ENCODE peak calls at places on chromosomes 2 and 18, in eight cellular contexts. One of them, this sample, is unnamed.
A peak's percentile ranks its signal among the peaks of the same experiment; 100 is the strongest.

GRCh38 chr2:232643147-232643425 is 9.7 kb downstream of the EFHD1 start:
- DNase-seq in vagina: no peak
- DNase-seq in prostate gland: no peak
- DNase-seq in body of pancreas: no peak
- DNase-seq in coronary artery: no peak
- DNase-seq in aorta: no peak
- DNase-seq in heart left ventricle: no peak
- DNase-seq in endodermal cell: no peak
- DNase-seq in this sample: no peak

GRCh38 chr18:74204543-74205152 is 56.3 kb downstream of the TIMM21 start:
- DNase-seq in prostate gland: no peak
- DNase-seq in coronary artery: no peak
- DNase-seq in body of pancreas: no peak
- DNase-seq in endodermal cell: no peak
- DNase-seq in heart left ventricle: no peak
- DNase-seq in aorta: no peak
- DNase-seq in vagina: no peak
- DNase-seq in this sample: no peak

GRCh38 chr2:20594048-20594750 is 56.7 kb downstream of the HS1BP3 start:
- DNase-seq in body of pancreas: peak; percentile 3
- DNase-seq in aorta: no peak
- DNase-seq in vagina: no peak
- DNase-seq in heart left ventricle: no peak
- DNase-seq in coronary artery: peak; percentile 60
- DNase-seq in endodermal cell: peak; percentile 36
- DNase-seq in prostate gland: no peak
- DNase-seq in this sample: no peak

GRCh38 chr2:12432985-12433640 is 283.6 kb upstream of the TRIB2 start:
- DNase-seq in aorta: no peak
- DNase-seq in body of pancreas: no peak
- DNase-seq in endodermal cell: no peak
- DNase-seq in prostate gland: no peak
- DNase-seq in heart left ventricle: no peak
- DNase-seq in coronary artery: no peak
- DNase-seq in vagina: no peak
- DNase-seq in this sample: no peak

GRCh38 chr2:168545439-168546082 is 89.5 kb downstream of the CERS6 start:
- DNase-seq in body of pancreas: no peak
- DNase-seq in endodermal cell: no peak
- DNase-seq in heart left ventricle: no peak
- DNase-seq in aorta: no peak
- DNase-seq in prostate gland: no peak
- DNase-seq in vagina: no peak
- DNase-seq in coronary artery: no peak
- DNase-seq in this sample: no peak

GRCh38 chr2:204655101-204655500 is 109.8 kb downstream of the PARD3B start:
- DNase-seq in aorta: no peak
- DNase-seq in endodermal cell: no peak
- DNase-seq in body of pancreas: no peak
- DNase-seq in vagina: no peak
- DNase-seq in coronary artery: no peak
- DNase-seq in heart left ventricle: no peak
- DNase-seq in prostate gland: no peak
- DNase-seq in this sample: no peak

GRCh38 chr2:11243512-11243911 is 88.2 kb downstream of the SLC66A3 start:
- DNase-seq in coronary artery: no peak
- DNase-seq in heart left ventricle: no peak
- DNase-seq in aorta: no peak
- DNase-seq in endodermal cell: no peak
- DNase-seq in prostate gland: no peak
- DNase-seq in vagina: no peak
- DNase-seq in body of pancreas: no peak
- DNase-seq in this sample: no peak

GRCh38 chr2:218289639-218290315 is 2.5 kb downstream of the TMBIM1 start:
- DNase-seq in vagina: no peak
- DNase-seq in endodermal cell: no peak
- DNase-seq in prostate gland: peak; percentile 58
- DNase-seq in aorta: no peak
- DNase-seq in body of pancreas: peak; percentile 40
- DNase-seq in coronary artery: no peak
- DNase-seq in heart left ventricle: no peak
- DNase-seq in this sample: no peak

GRCh38 chr2:239586651-239587310 is 186.0 kb upstream of the HDAC4 start:
- DNase-seq in prostate gland: no peak
- DNase-seq in endodermal cell: no peak
- DNase-seq in aorta: peak; percentile 63
- DNase-seq in body of pancreas: no peak
- DNase-seq in vagina: no peak
- DNase-seq in coronary artery: no peak
- DNase-seq in heart left ventricle: no peak
- DNase-seq in this sample: no peak

GRCh38 chr2:220279372-220279771 is 651.9 kb downstream of the SLC4A3 start:
- DNase-seq in vagina: no peak
- DNase-seq in prostate gland: no peak
- DNase-seq in coronary artery: no peak
- DNase-seq in body of pancreas: no peak
- DNase-seq in aorta: no peak
- DNase-seq in heart left ventricle: no peak
- DNase-seq in endodermal cell: no peak
- DNase-seq in this sample: no peak

GRCh38 chr18:31424383-31424988 is 23.1 kb upstream of the DSG3 start:
- DNase-seq in heart left ventricle: no peak
- DNase-seq in body of pancreas: peak; percentile 27
- DNase-seq in endodermal cell: peak; percentile 87
- DNase-seq in coronary artery: no peak
- DNase-seq in prostate gland: no peak
- DNase-seq in aorta: no peak
- DNase-seq in vagina: no peak
- DNase-seq in this sample: no peak

GRCh38 chr18:13217466-13217961 is 1.0 kb upstream of the LDLRAD4 start:
- DNase-seq in vagina: no peak
- DNase-seq in heart left ventricle: peak; percentile 79
- DNase-seq in body of pancreas: peak; percentile 47
- DNase-seq in endodermal cell: peak; percentile 87
- DNase-seq in coronary artery: peak; percentile 84
- DNase-seq in prostate gland: peak; percentile 46
- DNase-seq in aorta: peak; percentile 89
- DNase-seq in this sample: no peak

GRCh38 chr18:55869965-55870585 is 282.1 kb upstream of the TCF4 start:
- DNase-seq in prostate gland: no peak
- DNase-seq in coronary artery: no peak
- DNase-seq in heart left ventricle: peak; percentile 40
- DNase-seq in aorta: peak; percentile 69
- DNase-seq in vagina: no peak
- DNase-seq in endodermal cell: no peak
- DNase-seq in body of pancreas: no peak
- DNase-seq in this sample: no peak

GRCh38 chr2:8633186-8633734 is 48.6 kb upstream of the ID2 start:
- DNase-seq in coronary artery: no peak
- DNase-seq in vagina: no peak
- DNase-seq in aorta: peak; percentile 61
- DNase-seq in endodermal cell: no peak
- DNase-seq in prostate gland: no peak
- DNase-seq in body of pancreas: no peak
- DNase-seq in heart left ventricle: no peak
- DNase-seq in this sample: no peak

GRCh38 chr2:8629402-8629801 is 52.5 kb upstream of the ID2 start:
- DNase-seq in vagina: no peak
- DNase-seq in heart left ventricle: no peak
- DNase-seq in coronary artery: no peak
- DNase-seq in aorta: peak; percentile 12
- DNase-seq in prostate gland: no peak
- DNase-seq in body of pancreas: no peak
- DNase-seq in endodermal cell: no peak
- DNase-seq in this sample: no peak

GRCh38 chr2:8632755-8633154 is 49.1 kb upstream of the ID2 start:
- DNase-seq in prostate gland: no peak
- DNase-seq in aorta: peak; percentile 60
- DNase-seq in coronary artery: no peak
- DNase-seq in body of pancreas: no peak
- DNase-seq in vagina: no peak
- DNase-seq in heart left ventricle: no peak
- DNase-seq in endodermal cell: no peak
- DNase-seq in this sample: no peak

GRCh38 chr2:8630676-8631464 is 51.0 kb upstream of the ID2 start:
- DNase-seq in prostate gland: no peak
- DNase-seq in coronary artery: no peak
- DNase-seq in vagina: no peak
- DNase-seq in aorta: peak; percentile 39
- DNase-seq in endodermal cell: peak; percentile 63
- DNase-seq in heart left ventricle: no peak
- DNase-seq in body of pancreas: no peak
- DNase-seq in this sample: no peak

GRCh38 chr2:8631465-8632005 is 50.3 kb upstream of the ID2 start:
- DNase-seq in aorta: peak; percentile 61
- DNase-seq in heart left ventricle: no peak
- DNase-seq in coronary artery: no peak
- DNase-seq in vagina: no peak
- DNase-seq in prostate gland: no peak
- DNase-seq in body of pancreas: no peak
- DNase-seq in endodermal cell: no peak
- DNase-seq in this sample: no peak
- H3K27ac ChIP-seq in aorta: no peak overlapping the region
- H3K27ac ChIP-seq in heart left ventricle: no peak overlapping the region
- H3K27ac ChIP-seq in coronary artery: no peak overlapping the region
- H3K27ac ChIP-seq in vagina: no peak overlapping the region
- H3K27ac ChIP-seq in prostate gland: no peak overlapping the region
- H3K27ac ChIP-seq in body of pancreas: no peak overlapping the region
- H3K27ac ChIP-seq in endodermal cell: no peak overlapping the region
- H3K27ac ChIP-seq in this sample: no peak overlapping the region

DNA sequence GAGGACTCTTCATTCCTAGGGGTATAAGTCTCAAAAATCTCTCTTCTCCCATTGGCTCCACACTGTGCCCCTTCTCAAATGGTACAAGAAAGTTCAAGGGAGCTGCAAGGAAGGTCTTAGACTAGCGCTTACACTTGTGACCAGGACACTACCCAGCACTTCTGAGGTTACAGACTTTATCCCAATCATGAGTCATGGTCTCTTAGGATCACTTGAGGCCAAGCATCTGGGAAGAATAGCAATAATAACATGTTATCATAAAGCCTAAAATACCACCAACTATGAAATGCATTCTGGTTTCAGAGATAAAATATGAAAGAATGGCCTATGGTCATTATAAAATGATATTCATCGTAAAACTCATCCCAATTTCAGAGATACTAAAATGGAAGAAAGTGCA is 309.9 kb upstream of the PKDCC start:
- DNase-seq in prostate gland: no peak
- DNase-seq in coronary artery: no peak
- DNase-seq in body of pancreas: no peak
- DNase-seq in endodermal cell: no peak
- DNase-seq in heart left ventricle: no peak
- DNase-seq in vagina: no peak
- DNase-seq in aorta: no peak
- DNase-seq in this sample: no peak
- H3K27ac ChIP-seq in prostate gland: no peak overlapping the region
- H3K27ac ChIP-seq in coronary artery: no peak overlapping the region
- H3K27ac ChIP-seq in body of pancreas: no peak overlapping the region
- H3K27ac ChIP-seq in endodermal cell: no peak overlapping the region
- H3K27ac ChIP-seq in heart left ventricle: no peak overlapping the region
- H3K27ac ChIP-seq in vagina: no peak overlapping the region
- H3K27ac ChIP-seq in aorta: no peak overlapping the region
- H3K27ac ChIP-seq in this sample: no peak overlapping the region

GRCh38 chr18:37709740-37710139 is 144.1 kb upstream of the CELF4 start:
- DNase-seq in vagina: no peak
- DNase-seq in endodermal cell: no peak
- DNase-seq in coronary artery: no peak
- DNase-seq in prostate gland: no peak
- DNase-seq in heart left ventricle: no peak
- DNase-seq in aorta: no peak
- DNase-seq in body of pancreas: no peak
- DNase-seq in this sample: no peak

GRCh38 chr18:37714621-37715020 is 149.0 kb upstream of the CELF4 start:
- DNase-seq in endodermal cell: no peak
- DNase-seq in coronary artery: no peak
- DNase-seq in vagina: no peak
- DNase-seq in body of pancreas: no peak
- DNase-seq in aorta: no peak
- DNase-seq in prostate gland: no peak
- DNase-seq in heart left ventricle: no peak
- DNase-seq in this sample: no peak

GRCh38 chr18:37711990-37712389 is 146.4 kb upstream of the CELF4 start:
- DNase-seq in coronary artery: no peak
- DNase-seq in aorta: no peak
- DNase-seq in body of pancreas: no peak
- DNase-seq in prostate gland: no peak
- DNase-seq in vagina: no peak
- DNase-seq in endodermal cell: no peak
- DNase-seq in heart left ventricle: no peak
- DNase-seq in this sample: no peak

GRCh38 chr18:37712776-37713175 is 147.2 kb upstream of the CELF4 start:
- DNase-seq in endodermal cell: no peak
- DNase-seq in coronary artery: no peak
- DNase-seq in body of pancreas: no peak
- DNase-seq in prostate gland: no peak
- DNase-seq in vagina: no peak
- DNase-seq in heart left ventricle: no peak
- DNase-seq in aorta: no peak
- DNase-seq in this sample: no peak

GRCh38 chr18:37710731-37711130 is 145.1 kb upstream of the CELF4 start:
- DNase-seq in coronary artery: no peak
- DNase-seq in aorta: no peak
- DNase-seq in prostate gland: no peak
- DNase-seq in heart left ventricle: no peak
- DNase-seq in endodermal cell: no peak
- DNase-seq in body of pancreas: no peak
- DNase-seq in vagina: no peak
- DNase-seq in this sample: no peak
- H3K27ac ChIP-seq in coronary artery: no peak overlapping the region
- H3K27ac ChIP-seq in aorta: no peak overlapping the region
- H3K27ac ChIP-seq in prostate gland: no peak overlapping the region
- H3K27ac ChIP-seq in heart left ventricle: no peak overlapping the region
- H3K27ac ChIP-seq in endodermal cell: no peak overlapping the region
- H3K27ac ChIP-seq in body of pancreas: no peak overlapping the region
- H3K27ac ChIP-seq in vagina: no peak overlapping the region
- H3K27ac ChIP-seq in this sample: no peak overlapping the region

DNA sequence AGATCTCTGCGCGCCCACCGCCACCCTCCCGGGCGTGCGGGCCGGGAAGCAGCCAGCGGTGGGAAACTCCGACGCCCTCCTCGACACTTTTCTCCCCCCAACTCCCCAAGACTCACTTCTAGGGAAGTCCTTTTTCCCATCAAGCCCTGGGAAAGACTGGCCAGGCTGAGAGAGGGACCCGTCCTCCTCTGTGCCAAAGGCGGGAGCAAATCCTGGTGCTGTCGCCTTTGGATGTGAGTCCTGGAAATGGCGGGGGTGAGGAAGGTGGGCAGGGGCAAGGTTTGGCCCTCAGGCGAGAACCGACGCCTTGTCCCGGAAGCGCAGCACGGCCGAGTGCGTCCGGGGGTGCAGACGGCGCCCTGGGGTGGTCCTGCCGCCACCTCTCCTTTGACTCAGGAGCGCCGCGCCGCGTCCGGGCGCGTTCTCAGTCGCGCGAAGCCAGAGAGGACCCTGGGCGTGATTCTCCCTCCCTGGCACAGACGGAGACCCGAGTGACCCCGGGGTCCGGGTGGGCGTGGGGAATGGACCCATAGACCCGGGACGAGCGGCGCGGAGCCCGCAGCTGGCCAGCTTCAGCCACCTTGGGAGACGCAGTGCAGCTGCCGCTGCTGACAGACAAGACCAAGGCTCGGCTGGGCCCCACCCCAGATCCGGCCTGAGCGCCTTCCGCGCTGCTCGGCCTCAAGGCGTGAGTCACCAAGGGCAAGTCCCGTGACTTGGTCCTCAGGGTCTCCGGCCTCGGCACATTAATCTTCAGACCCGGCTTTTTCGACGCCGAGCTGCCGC is 3.5 kb upstream of the LBX2 start:
- DNase-seq in vagina: no peak
- DNase-seq in prostate gland: no peak
- DNase-seq in endodermal cell: peak; percentile 90
- DNase-seq in heart left ventricle: peak; percentile 87
- DNase-seq in body of pancreas: peak; percentile 67
- DNase-seq in coronary artery: peak; percentile 87
- DNase-seq in aorta: peak; percentile 93
- DNase-seq in this sample: peak; percentile 80
- H3K27ac ChIP-seq in vagina: peak overlapping the region; percentile 79
- H3K27ac ChIP-seq in prostate gland: no peak overlapping the region
- H3K27ac ChIP-seq in endodermal cell: no peak overlapping the region
- H3K27ac ChIP-seq in heart left ventricle: peak overlapping the region; percentile 88
- H3K27ac ChIP-seq in body of pancreas: peak overlapping the region; percentile 69
- H3K27ac ChIP-seq in coronary artery: peak overlapping the region; percentile 6
- H3K27ac ChIP-seq in aorta: no peak overlapping the region
- H3K27ac ChIP-seq in this sample: peak overlapping the region; percentile 75